ENCODE peak calls at places on chromosomes 2 and 18, in five cellular contexts. One of them, this sample, is unnamed.

GRCh38 chr2:20633794-20634259 is 17.1 kb downstream of the HS1BP3 start:
- DNase-seq in activated T-cell treated with anti-CD3 and anti-CD28 coated beads for 1 hour: no peak
- DNase-seq in left lung: peak
- DNase-seq in AG09309: no peak
- DNase-seq in NCI-H1092 treated with DMSO at 0.1 percent for 48 hours: peak
- DNase-seq in this sample: no peak

GRCh38 chr2:223180463-223180862 is 128.5 kb downstream of the KCNE4 start:
- DNase-seq in activated T-cell treated with anti-CD3 and anti-CD28 coated beads for 1 hour: no peak
- DNase-seq in AG09309: no peak
- DNase-seq in NCI-H1092 treated with DMSO at 0.1 percent for 48 hours: no peak
- DNase-seq in left lung: no peak
- DNase-seq in this sample: no peak

GRCh38 chr2:196170681-196171247 is 614 bp downstream of the STK17B start:
- DNase-seq in left lung: no peak
- DNase-seq in activated T-cell treated with anti-CD3 and anti-CD28 coated beads for 1 hour: no peak
- DNase-seq in AG09309: no peak
- DNase-seq in NCI-H1092 treated with DMSO at 0.1 percent for 48 hours: no peak
- DNase-seq in this sample: no peak

GRCh38 chr18:66346833-66347595 is 256.9 kb downstream of the CDH19 start:
- DNase-seq in activated T-cell treated with anti-CD3 and anti-CD28 coated beads for 1 hour: no peak
- DNase-seq in AG09309: no peak
- DNase-seq in left lung: no peak
- DNase-seq in NCI-H1092 treated with DMSO at 0.1 percent for 48 hours: no peak
- DNase-seq in this sample: no peak

GRCh38 chr2:138122891-138123290 is 158.6 kb downstream of the HNMT start:
- DNase-seq in activated T-cell treated with anti-CD3 and anti-CD28 coated beads for 1 hour: no peak
- DNase-seq in left lung: no peak
- DNase-seq in NCI-H1092 treated with DMSO at 0.1 percent for 48 hours: no peak
- DNase-seq in AG09309: no peak
- DNase-seq in this sample: no peak

GRCh38 chr2:216679658-216680024 is 15.7 kb downstream of the IGFBP5 start:
- DNase-seq in AG09309: no peak
- DNase-seq in left lung: no peak
- DNase-seq in NCI-H1092 treated with DMSO at 0.1 percent for 48 hours: no peak
- DNase-seq in activated T-cell treated with anti-CD3 and anti-CD28 coated beads for 1 hour: no peak
- DNase-seq in this sample: no peak

GRCh38 chr2:126887506-126887905 is 11.2 kb upstream of the TEX51 start:
- DNase-seq in NCI-H1092 treated with DMSO at 0.1 percent for 48 hours: no peak
- DNase-seq in left lung: no peak
- DNase-seq in activated T-cell treated with anti-CD3 and anti-CD28 coated beads for 1 hour: no peak
- DNase-seq in AG09309: no peak
- DNase-seq in this sample: no peak

GRCh38 chr2:189363559-189363958 is 77.7 kb upstream of the WDR75 start:
- DNase-seq in left lung: no peak
- DNase-seq in AG09309: no peak
- DNase-seq in NCI-H1092 treated with DMSO at 0.1 percent for 48 hours: no peak
- DNase-seq in activated T-cell treated with anti-CD3 and anti-CD28 coated beads for 1 hour: no peak
- DNase-seq in this sample: no peak

GRCh38 chr2:6368271-6368670 is 497.4 kb downstream of the CMPK2 start:
- DNase-seq in AG09309: no peak
- DNase-seq in left lung: no peak
- DNase-seq in NCI-H1092 treated with DMSO at 0.1 percent for 48 hours: no peak
- DNase-seq in activated T-cell treated with anti-CD3 and anti-CD28 coated beads for 1 hour: no peak
- DNase-seq in this sample: no peak

GRCh38 chr2:173964565-173965371 is 405 bp downstream of the SP3 start:
- DNase-seq in NCI-H1092 treated with DMSO at 0.1 percent for 48 hours: peak
- DNase-seq in AG09309: no peak
- DNase-seq in activated T-cell treated with anti-CD3 and anti-CD28 coated beads for 1 hour: peak
- DNase-seq in left lung: peak
- DNase-seq in this sample: peak

GRCh38 chr18:48339692-48340091 is 69.5 kb downstream of the ZBTB7C start:
- DNase-seq in left lung: no peak
- DNase-seq in activated T-cell treated with anti-CD3 and anti-CD28 coated beads for 1 hour: no peak
- DNase-seq in NCI-H1092 treated with DMSO at 0.1 percent for 48 hours: no peak
- DNase-seq in AG09309: no peak
- DNase-seq in this sample: no peak

GRCh38 chr2:100757621-100758394 is 62.1 kb upstream of the NPAS2 start:
- DNase-seq in left lung: no peak
- DNase-seq in NCI-H1092 treated with DMSO at 0.1 percent for 48 hours: no peak
- DNase-seq in AG09309: peak
- DNase-seq in activated T-cell treated with anti-CD3 and anti-CD28 coated beads for 1 hour: no peak
- DNase-seq in this sample: no peak

GRCh38 chr2:566379-567313 is 110.6 kb downstream of the TMEM18 start:
- DNase-seq in AG09309: no peak
- DNase-seq in left lung: no peak
- DNase-seq in NCI-H1092 treated with DMSO at 0.1 percent for 48 hours: no peak
- DNase-seq in activated T-cell treated with anti-CD3 and anti-CD28 coated beads for 1 hour: no peak
- DNase-seq in this sample: no peak

GRCh38 chr2:209719034-209719433 is 52.6 kb upstream of the UNC80 start:
- DNase-seq in AG09309: no peak
- DNase-seq in left lung: no peak
- DNase-seq in activated T-cell treated with anti-CD3 and anti-CD28 coated beads for 1 hour: no peak
- DNase-seq in NCI-H1092 treated with DMSO at 0.1 percent for 48 hours: no peak
- DNase-seq in this sample: no peak

GRCh38 chr18:57527479-57528237 is 58.8 kb downstream of the FECH start:
- DNase-seq in NCI-H1092 treated with DMSO at 0.1 percent for 48 hours: no peak
- DNase-seq in activated T-cell treated with anti-CD3 and anti-CD28 coated beads for 1 hour: no peak
- DNase-seq in left lung: no peak
- DNase-seq in AG09309: no peak
- DNase-seq in this sample: no peak

GRCh38 chr2:45778720-45779171 is 127.3 kb downstream of the PRKCE start:
- DNase-seq in left lung: peak
- DNase-seq in NCI-H1092 treated with DMSO at 0.1 percent for 48 hours: no peak
- DNase-seq in activated T-cell treated with anti-CD3 and anti-CD28 coated beads for 1 hour: peak
- DNase-seq in AG09309: no peak
- DNase-seq in this sample: peak

GRCh38 chr2:128301501-128301966 is 17.1 kb downstream of the HS6ST1 start:
- DNase-seq in left lung: no peak
- DNase-seq in NCI-H1092 treated with DMSO at 0.1 percent for 48 hours: no peak
- DNase-seq in AG09309: peak
- DNase-seq in activated T-cell treated with anti-CD3 and anti-CD28 coated beads for 1 hour: no peak
- DNase-seq in this sample: no peak

GRCh38 chr2:1546023-1546591 is 132.8 kb downstream of the TPO start:
- DNase-seq in activated T-cell treated with anti-CD3 and anti-CD28 coated beads for 1 hour: peak
- DNase-seq in AG09309: no peak
- DNase-seq in NCI-H1092 treated with DMSO at 0.1 percent for 48 hours: peak
- DNase-seq in left lung: peak
- DNase-seq in this sample: peak

GRCh38 chr2:156896294-156896693 is 361.2 kb upstream of the GALNT5 start:
- DNase-seq in NCI-H1092 treated with DMSO at 0.1 percent for 48 hours: no peak
- DNase-seq in AG09309: no peak
- DNase-seq in activated T-cell treated with anti-CD3 and anti-CD28 coated beads for 1 hour: no peak
- DNase-seq in left lung: no peak
- DNase-seq in this sample: no peak

GRCh38 chr2:172962824-172963223 is 112.8 kb upstream of the MAP3K20 start:
- DNase-seq in AG09309: no peak
- DNase-seq in NCI-H1092 treated with DMSO at 0.1 percent for 48 hours: no peak
- DNase-seq in activated T-cell treated with anti-CD3 and anti-CD28 coated beads for 1 hour: no peak
- DNase-seq in left lung: no peak
- DNase-seq in this sample: no peak

GRCh38 chr2:138090330-138090729 is 126.1 kb downstream of the HNMT start:
- DNase-seq in NCI-H1092 treated with DMSO at 0.1 percent for 48 hours: peak
- DNase-seq in activated T-cell treated with anti-CD3 and anti-CD28 coated beads for 1 hour: no peak
- DNase-seq in AG09309: no peak
- DNase-seq in left lung: no peak
- DNase-seq in this sample: peak

GRCh38 chr2:137185378-137186078 is 420.2 kb downstream of the THSD7B start:
- DNase-seq in activated T-cell treated with anti-CD3 and anti-CD28 coated beads for 1 hour: no peak
- DNase-seq in NCI-H1092 treated with DMSO at 0.1 percent for 48 hours: no peak
- DNase-seq in left lung: no peak
- DNase-seq in AG09309: no peak
- DNase-seq in this sample: no peak

GRCh38 chr18:32771871-32772499 is 838 bp downstream of the KLHL14 start:
- DNase-seq in NCI-H1092 treated with DMSO at 0.1 percent for 48 hours: peak
- DNase-seq in AG09309: no peak
- DNase-seq in left lung: no peak
- DNase-seq in activated T-cell treated with anti-CD3 and anti-CD28 coated beads for 1 hour: no peak
- DNase-seq in this sample: no peak

GRCh38 chr2:201008000-201008829 is 44.8 kb upstream of the ORC2 start:
- DNase-seq in left lung: no peak
- DNase-seq in activated T-cell treated with anti-CD3 and anti-CD28 coated beads for 1 hour: no peak
- DNase-seq in AG09309: no peak
- DNase-seq in NCI-H1092 treated with DMSO at 0.1 percent for 48 hours: no peak
- DNase-seq in this sample: no peak

GRCh38 chr2:38966678-38967077 is 77.0 kb downstream of the ARHGEF33 start:
- DNase-seq in NCI-H1092 treated with DMSO at 0.1 percent for 48 hours: no peak
- DNase-seq in left lung: no peak
- DNase-seq in AG09309: no peak
- DNase-seq in activated T-cell treated with anti-CD3 and anti-CD28 coated beads for 1 hour: no peak
- DNase-seq in this sample: no peak

GRCh38 chr18:73793386-73793785 is 354.2 kb downstream of the FBXO15 start:
- DNase-seq in NCI-H1092 treated with DMSO at 0.1 percent for 48 hours: no peak
- DNase-seq in AG09309: peak
- DNase-seq in activated T-cell treated with anti-CD3 and anti-CD28 coated beads for 1 hour: no peak
- DNase-seq in left lung: no peak
- DNase-seq in this sample: no peak

GRCh38 chr18:6747646-6748045 is 18.1 kb downstream of the ARHGAP28 start:
- DNase-seq in left lung: no peak
- DNase-seq in AG09309: peak
- DNase-seq in activated T-cell treated with anti-CD3 and anti-CD28 coated beads for 1 hour: no peak
- DNase-seq in NCI-H1092 treated with DMSO at 0.1 percent for 48 hours: no peak
- DNase-seq in this sample: no peak

GRCh38 chr2:219285894-219286425 is 6.8 kb downstream of the DNAJB2 start:
- DNase-seq in NCI-H1092 treated with DMSO at 0.1 percent for 48 hours: no peak
- DNase-seq in AG09309: no peak
- DNase-seq in left lung: no peak
- DNase-seq in activated T-cell treated with anti-CD3 and anti-CD28 coated beads for 1 hour: no peak
- DNase-seq in this sample: peak

GRCh38 chr2:239467281-239467955 is 66.6 kb upstream of the HDAC4 start:
- DNase-seq in AG09309: no peak
- DNase-seq in left lung: peak
- DNase-seq in activated T-cell treated with anti-CD3 and anti-CD28 coated beads for 1 hour: no peak
- DNase-seq in NCI-H1092 treated with DMSO at 0.1 percent for 48 hours: no peak
- DNase-seq in this sample: no peak

GRCh38 chr18:36655894-36656293 is 172.9 kb downstream of the TPGS2 start:
- DNase-seq in NCI-H1092 treated with DMSO at 0.1 percent for 48 hours: no peak
- DNase-seq in AG09309: no peak
- DNase-seq in activated T-cell treated with anti-CD3 and anti-CD28 coated beads for 1 hour: no peak
- DNase-seq in left lung: no peak
- DNase-seq in this sample: no peak

GRCh38 chr2:236857781-236858180 is 227.9 kb upstream of the COPS8 start:
- DNase-seq in left lung: no peak
- DNase-seq in AG09309: no peak
- DNase-seq in activated T-cell treated with anti-CD3 and anti-CD28 coated beads for 1 hour: no peak
- DNase-seq in NCI-H1092 treated with DMSO at 0.1 percent for 48 hours: no peak
- DNase-seq in this sample: no peak

GRCh38 chr2:66364495-66364992 is 70.4 kb upstream of the MEIS1 start:
- DNase-seq in left lung: no peak
- DNase-seq in activated T-cell treated with anti-CD3 and anti-CD28 coated beads for 1 hour: no peak
- DNase-seq in AG09309: peak
- DNase-seq in NCI-H1092 treated with DMSO at 0.1 percent for 48 hours: no peak
- DNase-seq in this sample: peak

GRCh38 chr2:197952540-197953202 is 148.3 kb downstream of the PLCL1 start:
- DNase-seq in AG09309: no peak
- DNase-seq in activated T-cell treated with anti-CD3 and anti-CD28 coated beads for 1 hour: no peak
- DNase-seq in left lung: no peak
- DNase-seq in NCI-H1092 treated with DMSO at 0.1 percent for 48 hours: no peak
- DNase-seq in this sample: no peak

GRCh38 chr18:22542400-22542835 is 124.7 kb upstream of the CTAGE1 start:
- DNase-seq in AG09309: no peak
- DNase-seq in left lung: peak
- DNase-seq in NCI-H1092 treated with DMSO at 0.1 percent for 48 hours: no peak
- DNase-seq in activated T-cell treated with anti-CD3 and anti-CD28 coated beads for 1 hour: no peak
- DNase-seq in this sample: no peak

GRCh38 chr18:56873441-56874140 is 222.4 kb downstream of the WDR7 start:
- DNase-seq in AG09309: no peak
- DNase-seq in NCI-H1092 treated with DMSO at 0.1 percent for 48 hours: no peak
- DNase-seq in activated T-cell treated with anti-CD3 and anti-CD28 coated beads for 1 hour: no peak
- DNase-seq in left lung: no peak
- DNase-seq in this sample: peak

This sample was measured in pons.